ENCODE peak calls at places on chromosomes 7 and 10, in six cellular contexts. One of them, this sample, is unnamed.

GRCh38 chr7:151115121-151115835 is 29.0 kb downstream of the AGAP3 start:
- DNase-seq in GM18507: no peak
- DNase-seq in astrocyte of the cerebellum: no peak
- DNase-seq in kidney glomerular epithelial cell: no peak
- DNase-seq in osteocyte: no peak
- DNase-seq in activated CD4-positive, alpha-beta T cell treated with anti-CD3 and anti-CD28 coated beads, Interleukin-2, amount 50 U/mL, for 1 hour: peak; percentile 20
- DNase-seq in this sample: no peak

GRCh38 chr10:69333205-69333604 is 54.9 kb downstream of the HK1 start:
- DNase-seq in GM18507: no peak
- DNase-seq in astrocyte of the cerebellum: no peak
- DNase-seq in kidney glomerular epithelial cell: no peak
- DNase-seq in osteocyte: no peak
- DNase-seq in activated CD4-positive, alpha-beta T cell treated with anti-CD3 and anti-CD28 coated beads, Interleukin-2, amount 50 U/mL, for 1 hour: no peak
- DNase-seq in this sample: no peak

GRCh38 chr10:80555415-80555814 is 17.7 kb downstream of the SH2D4B start:
- DNase-seq in GM18507: no peak
- DNase-seq in astrocyte of the cerebellum: no peak
- DNase-seq in kidney glomerular epithelial cell: no peak
- DNase-seq in osteocyte: no peak
- DNase-seq in activated CD4-positive, alpha-beta T cell treated with anti-CD3 and anti-CD28 coated beads, Interleukin-2, amount 50 U/mL, for 1 hour: no peak
- DNase-seq in this sample: no peak

GRCh38 chr7:16080131-16080530 is 341.2 kb downstream of the CRPPA start:
- DNase-seq in GM18507: no peak
- DNase-seq in astrocyte of the cerebellum: no peak
- DNase-seq in kidney glomerular epithelial cell: no peak
- DNase-seq in osteocyte: no peak
- DNase-seq in activated CD4-positive, alpha-beta T cell treated with anti-CD3 and anti-CD28 coated beads, Interleukin-2, amount 50 U/mL, for 1 hour: no peak
- DNase-seq in this sample: no peak

GRCh38 chr10:78977761-78978305 is 90.9 kb upstream of the ZMIZ1 start:
- DNase-seq in GM18507: no peak
- DNase-seq in astrocyte of the cerebellum: peak; percentile 43
- DNase-seq in kidney glomerular epithelial cell: peak; percentile 95
- DNase-seq in osteocyte: no peak
- DNase-seq in activated CD4-positive, alpha-beta T cell treated with anti-CD3 and anti-CD28 coated beads, Interleukin-2, amount 50 U/mL, for 1 hour: no peak
- DNase-seq in this sample: peak; percentile 82

GRCh38 chr10:28763471-28763870 is 86.2 kb downstream of the BAMBI start:
- DNase-seq in GM18507: no peak
- DNase-seq in astrocyte of the cerebellum: no peak
- DNase-seq in kidney glomerular epithelial cell: no peak
- DNase-seq in osteocyte: no peak
- DNase-seq in activated CD4-positive, alpha-beta T cell treated with anti-CD3 and anti-CD28 coated beads, Interleukin-2, amount 50 U/mL, for 1 hour: no peak
- DNase-seq in this sample: no peak

GRCh38 chr10:132626761-132627735 is 89.5 kb downstream of the INPP5A start:
- DNase-seq in GM18507: no peak
- DNase-seq in astrocyte of the cerebellum: no peak
- DNase-seq in kidney glomerular epithelial cell: no peak
- DNase-seq in osteocyte: no peak
- DNase-seq in activated CD4-positive, alpha-beta T cell treated with anti-CD3 and anti-CD28 coated beads, Interleukin-2, amount 50 U/mL, for 1 hour: no peak
- DNase-seq in this sample: no peak

GRCh38 chr7:115637123-115637522 is 393.4 kb downstream of the TFEC start:
- DNase-seq in GM18507: no peak
- DNase-seq in astrocyte of the cerebellum: no peak
- DNase-seq in kidney glomerular epithelial cell: no peak
- DNase-seq in osteocyte: no peak
- DNase-seq in activated CD4-positive, alpha-beta T cell treated with anti-CD3 and anti-CD28 coated beads, Interleukin-2, amount 50 U/mL, for 1 hour: no peak
- DNase-seq in this sample: no peak

GRCh38 chr10:62885656-62886461 is 69.7 kb upstream of the EGR2 start:
- DNase-seq in GM18507: no peak
- DNase-seq in astrocyte of the cerebellum: peak; percentile 16
- DNase-seq in kidney glomerular epithelial cell: peak; percentile 51
- DNase-seq in osteocyte: no peak
- DNase-seq in activated CD4-positive, alpha-beta T cell treated with anti-CD3 and anti-CD28 coated beads, Interleukin-2, amount 50 U/mL, for 1 hour: no peak
- DNase-seq in this sample: no peak

GRCh38 chr10:73310475-73310874 is 48.2 kb downstream of the CFAP70 start:
- DNase-seq in GM18507: no peak
- DNase-seq in astrocyte of the cerebellum: no peak
- DNase-seq in kidney glomerular epithelial cell: no peak
- DNase-seq in osteocyte: no peak
- DNase-seq in activated CD4-positive, alpha-beta T cell treated with anti-CD3 and anti-CD28 coated beads, Interleukin-2, amount 50 U/mL, for 1 hour: no peak
- DNase-seq in this sample: no peak